ENCODE peak calls at places on chromosomes 13 and 19, in eight cellular contexts. L, P, G, B, Z, E, S and N are unnamed samples. For H3K9me3 and H3K36me3, the result is how much of the 10 kb centered on the place peaks cover.

GRCh38 chr13:22127277-22128143 is 456.6 kb downstream of the FGF9 start:
- DNase-seq in L (no peak), P (no peak), G (no peak), B (no peak), Z (no peak), E (no peak), S (no peak), N (no peak)

GRCh38 chr13:72565893-72566292 is 161.5 kb downstream of the MZT1 start:
- DNase-seq in L (peak), P (no peak), G (no peak), B (peak), Z (no peak), E (peak), S (no peak), N (peak)

GRCh38 chr13:37715606-37716015 is 117.0 kb upstream of the POSTN start:
- DNase-seq in L (no peak), P (no peak), G (no peak), B (peak), Z (no peak), E (no peak), S (no peak), N (no peak)

GRCh38 chr19:50187937-50188336 is 15.5 kb upstream of the MYH14 start:
- DNase-seq in L (no peak), P (no peak), G (no peak), B (no peak), Z (no peak), E (no peak), S (no peak), N (peak)

GRCh38 chr19:4575267-4575793 is 15.8 kb upstream of the SEMA6B start:
- DNase-seq in L (peak), P (peak), G (peak), B (peak), Z (peak), E (peak), S (no peak), N (no peak)

GRCh38 chr13:24261566-24261965 is 47.8 kb upstream of the C1QTNF9 start:
- DNase-seq in L (no peak), P (no peak), G (no peak), B (no peak), Z (no peak), E (no peak), S (no peak), N (peak)

GRCh38 chr19:17555929-17556813 is 722 bp downstream of the COLGALT1 start:
- DNase-seq in L (no peak), P (peak), G (peak), B (peak), Z (peak), E (peak), S (no peak), N (peak)

GRCh38 chr19:17405250-17406038 is at the start of gene BST2:
- DNase-seq in L (peak), P (peak), G (no peak), B (peak), Z (peak), E (peak), S (peak), N (peak)

GRCh38 chr19:49930483-49931011 is 1.2 kb upstream of the NUP62 start:
- DNase-seq in L (no peak), P (peak), G (peak), B (peak), Z (peak), E (no peak), S (no peak), N (no peak)

GRCh38 chr13:20359335-20359734 is 127.2 kb upstream of the GJB6 start:
- DNase-seq in L (peak), P (no peak), G (no peak), B (peak), Z (no peak), E (no peak), S (no peak), N (no peak)

GRCh38 chr13:43664700-43665191 is 122.0 kb downstream of the ENOX1 start:
- DNase-seq in L (no peak), P (peak), G (no peak), B (peak), Z (peak), E (peak), S (no peak), N (peak)

GRCh38 chr13:49238621-49239020 is 9.1 kb upstream of the CDADC1 start:
- DNase-seq in L (no peak), P (no peak), G (no peak), B (no peak), Z (no peak), E (no peak), S (no peak), N (no peak)

GRCh38 chr13:28636677-28637317 is 22.1 kb upstream of the POMP start:
- DNase-seq in L (peak), P (no peak), G (no peak), B (peak), Z (peak), E (peak), S (no peak), N (peak)

GRCh38 chr13:31001647-31002046 is 69.2 kb downstream of the TEX26 start:
- DNase-seq in L (peak), P (no peak), G (no peak), B (no peak), Z (no peak), E (no peak), S (no peak), N (peak)

DNA sequence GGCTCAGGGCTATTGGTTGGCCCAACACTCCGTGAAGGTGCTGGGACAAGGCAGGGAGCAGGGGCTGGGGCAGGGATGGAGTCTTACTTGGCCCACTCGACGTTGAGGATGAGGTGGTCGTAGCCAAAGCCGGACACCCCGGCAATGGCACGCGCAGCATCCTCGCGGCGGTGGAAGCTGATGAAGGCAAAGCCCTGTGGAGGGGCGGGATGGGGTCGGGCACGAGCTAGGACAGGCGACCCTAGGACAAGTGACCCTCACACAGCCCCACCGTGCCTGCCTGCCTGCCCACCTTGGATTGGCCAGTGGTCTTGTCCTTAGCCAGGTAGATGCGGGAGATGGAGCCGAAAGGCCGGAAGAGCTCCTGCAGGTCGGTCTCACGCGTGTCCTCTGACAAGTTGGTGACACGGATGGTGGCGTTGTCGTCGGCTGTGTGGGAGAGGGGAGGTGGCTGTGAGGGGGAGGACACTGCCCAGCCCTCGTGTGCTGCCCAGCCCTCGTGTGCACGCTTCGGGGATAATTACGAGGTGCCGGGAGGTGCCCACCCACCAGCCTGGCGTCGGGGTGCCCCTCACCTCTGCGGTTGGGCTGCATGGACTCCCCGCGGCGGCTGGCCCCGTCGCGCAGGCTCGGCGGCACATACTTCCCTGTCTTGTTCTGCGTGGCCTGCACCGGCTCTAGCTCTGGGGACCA is 4.0 kb downstream of the P2RY11 start:
- DNase-seq in L (no peak), P (no peak), G (no peak), B (peak), Z (no peak), E (no peak), S (no peak), N (no peak)
- H3K27ac ChIP-seq in L (no peak), P (no peak), G (no peak), B (no peak), Z (no peak), E (no peak), S (no peak), N (no peak)

GRCh38 chr19:57620673-57621348 is 6.8 kb downstream of the ZNF134 start:
- DNase-seq in L (no peak), P (no peak), G (no peak), B (peak), Z (no peak), E (no peak), S (no peak), N (no peak)
- H3K9me3 ChIP-seq in L (under half), P (half or more), G (half or more), B (under half), Z (under half), E (half or more), S (half or more), N (under half)

GRCh38 chr13:110465696-110466095 is 95.8 kb downstream of the RAB20 start:
- DNase-seq in L (no peak), P (no peak), G (no peak), B (no peak), Z (no peak), E (no peak), S (no peak), N (no peak)

GRCh38 chr13:110462091-110462490 is 99.4 kb downstream of the RAB20 start:
- DNase-seq in L (no peak), P (no peak), G (no peak), B (no peak), Z (no peak), E (no peak), S (no peak), N (no peak)

GRCh38 chr13:110463876-110464510 is 97.5 kb downstream of the RAB20 start:
- DNase-seq in L (no peak), P (no peak), G (no peak), B (peak), Z (no peak), E (no peak), S (no peak), N (no peak)

GRCh38 chr13:110466261-110466660 is 95.3 kb downstream of the RAB20 start:
- DNase-seq in L (no peak), P (no peak), G (no peak), B (no peak), Z (no peak), E (peak), S (no peak), N (no peak)

GRCh38 chr13:110464547-110465343 is 96.8 kb downstream of the RAB20 start:
- DNase-seq in L (no peak), P (no peak), G (no peak), B (no peak), Z (no peak), E (no peak), S (no peak), N (no peak)
- H3K36me3 ChIP-seq in L (under half), P (under half), G (under half), B (under half), Z (under half), E (under half), S (half or more), N (under half)

GRCh38 chr19:39970424-39970673 is 616 bp upstream of the PSMC4 start:
- DNase-seq in L (no peak), P (no peak), G (no peak), B (no peak), Z (no peak), E (no peak), S (no peak), N (no peak)
- H3K27ac ChIP-seq in L (peak), P (peak), G (peak), B (peak), Z (peak), E (no peak), S (peak), N (peak)